ENCODE peak calls at places on chromosome 18, in five cellular contexts. N is upper lobe of right lung, O is left lung, Q is PC-9, F is neuronal stem cell. I is an unnamed sample.

GRCh38 chr18:25787281-25787680 is 303.1 kb downstream of the SS18 start:
- DNase-seq in N (no peak), O (no peak), Q (no peak), F (no peak), I (no peak)

GRCh38 chr18:13620206-13620672 is 106.1 kb downstream of the FAM210A start:
- DNase-seq in N (no peak), O (no peak), Q (no peak), F (no peak), I (no peak)

GRCh38 chr18:42781298-42781815 is 334.1 kb downstream of the RIT2 start:
- DNase-seq in N (no peak), O (no peak), Q (no peak), F (no peak), I (no peak)

GRCh38 chr18:72456802-72457201 is 87.3 kb downstream of the CBLN2 start:
- DNase-seq in N (no peak), O (no peak), Q (no peak), F (no peak), I (no peak)

GRCh38 chr18:8779251-8779650 is 73.9 kb downstream of the MTCL1 start:
- DNase-seq in N (no peak), O (no peak), Q (no peak), F (no peak), I (no peak)

GRCh38 chr18:48539406-48540328 is 836 bp downstream of the CTIF start:
- DNase-seq in N (peak), O (no peak), Q (no peak), F (peak), I (no peak)

GRCh38 chr18:55488473-55488872 is 99.5 kb downstream of the TCF4 start:
- DNase-seq in N (no peak), O (no peak), Q (no peak), F (no peak), I (no peak)

GRCh38 chr18:6376433-6377229 is 38.1 kb downstream of the L3MBTL4 start:
- DNase-seq in N (no peak), O (no peak), Q (no peak), F (no peak), I (no peak)

GRCh38 chr18:36308711-36309435 is 11.4 kb downstream of the FHOD3 start:
- DNase-seq in N (no peak), O (no peak), Q (no peak), F (no peak), I (no peak)

GRCh38 chr18:21575656-21576055 is 24.8 kb downstream of the ESCO1 start:
- DNase-seq in N (no peak), O (no peak), Q (no peak), F (no peak), I (no peak)

GRCh38 chr18:58253871-58254270 is 209.8 kb downstream of the NEDD4L start:
- DNase-seq in N (no peak), O (no peak), Q (peak), F (no peak), I (no peak)
- H3K27ac ChIP-seq in N (no peak), O (no peak), Q (peak), F (no peak), I (no peak)

DNA sequence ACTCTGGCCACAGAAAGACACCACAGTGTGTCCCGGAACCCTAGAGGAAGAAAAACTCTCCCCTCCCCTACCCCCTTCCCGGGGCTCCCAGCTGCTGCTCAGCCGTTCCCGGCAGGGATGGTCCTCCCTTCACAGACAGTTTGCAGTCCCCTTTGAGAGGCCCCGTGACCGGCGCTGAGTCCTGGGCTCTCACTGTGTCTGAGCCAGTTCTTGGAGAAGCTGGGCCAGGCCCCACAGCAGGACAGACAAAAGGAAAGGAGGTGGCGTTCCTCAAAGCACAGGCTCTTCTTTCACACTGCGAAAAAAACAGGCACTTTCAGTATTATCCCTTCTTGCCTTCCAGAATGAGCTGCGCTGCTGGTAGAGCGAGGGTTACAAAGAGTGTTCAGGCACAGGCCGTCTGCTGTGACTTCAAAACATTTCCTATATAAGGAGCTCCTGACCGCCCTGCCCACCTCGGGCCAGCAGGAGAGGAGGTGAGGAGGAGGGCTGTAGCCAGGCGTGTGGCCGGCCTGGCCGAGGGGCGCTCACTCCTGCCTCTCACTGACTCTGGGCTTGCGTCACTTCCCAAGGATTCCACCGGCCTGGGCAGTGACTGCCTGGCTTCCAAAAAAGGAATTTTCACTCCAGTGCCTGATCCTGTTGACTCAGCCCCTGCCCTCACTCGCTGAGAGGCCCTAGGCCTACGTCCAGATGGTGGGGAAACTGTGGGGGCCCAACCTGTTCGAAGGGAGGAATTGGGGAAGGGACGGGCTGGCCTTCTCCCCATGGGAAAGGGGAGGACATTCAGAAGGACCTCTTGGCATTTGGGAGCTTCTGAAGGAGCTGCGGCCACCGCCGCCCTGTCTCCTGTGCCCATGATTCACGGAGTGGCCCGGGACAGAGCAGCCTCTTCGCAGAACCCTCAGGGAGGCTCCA is 24.9 kb downstream of the CIDEA start:
- DNase-seq in N (peak), O (peak), Q (no peak), F (peak), I (no peak)
- H3K27ac ChIP-seq in N (peak), O (peak), Q (no peak), F (peak), I (peak)

DNA sequence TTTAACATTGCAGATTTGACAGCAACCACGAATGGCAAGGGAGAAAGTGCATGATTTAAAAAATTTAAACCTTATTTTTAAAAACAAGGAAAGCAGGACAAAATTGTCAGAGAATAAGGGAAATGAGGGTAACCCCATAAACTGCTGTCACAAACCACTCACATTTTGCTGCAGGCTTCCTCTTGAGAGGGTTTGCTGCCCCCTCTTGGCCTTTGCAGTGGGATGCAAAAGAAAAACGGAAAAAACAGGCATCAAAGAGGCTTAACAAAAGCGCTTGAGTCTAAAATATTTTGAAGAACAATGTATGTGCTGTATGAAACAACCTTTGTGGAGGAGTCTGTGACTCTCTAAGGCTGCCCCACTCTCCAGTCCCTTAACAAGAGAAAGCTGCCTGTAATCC is 91.6 kb downstream of the TMX3 start:
- DNase-seq in N (no peak), O (no peak), Q (peak), F (peak), I (no peak)
- H3K27ac ChIP-seq in N (no peak), O (no peak), Q (no peak), F (no peak), I (no peak)

DNA sequence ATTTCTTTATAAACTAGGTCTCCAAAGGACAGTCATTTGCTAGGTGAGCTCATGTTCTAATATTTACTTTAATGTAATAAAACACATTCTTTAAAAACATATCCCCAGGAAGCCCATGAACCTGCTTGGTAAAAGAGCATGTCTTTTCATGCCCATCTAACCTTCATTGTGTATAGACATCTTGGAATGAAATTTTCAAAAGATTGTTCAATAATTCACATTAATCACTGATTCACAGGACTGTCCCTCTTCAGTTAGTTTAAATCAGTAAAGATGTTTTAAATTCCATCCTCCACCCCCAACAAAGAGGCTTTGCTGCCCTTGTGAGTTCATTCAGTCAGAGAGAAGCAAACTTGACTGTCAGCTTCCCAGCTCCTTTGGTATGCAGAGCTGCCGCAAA is 633.4 kb upstream of the CELF4 start:
- DNase-seq in N (no peak), O (no peak), Q (no peak), F (no peak), I (peak)
- H3K27ac ChIP-seq in N (no peak), O (no peak), Q (no peak), F (no peak), I (no peak)

GRCh38 chr18:4256786-4257417 is 198.2 kb downstream of the DLGAP1 start:
- DNase-seq in N (no peak), O (no peak), Q (no peak), F (no peak), I (no peak)
- H3K27ac ChIP-seq in N (no peak), O (no peak), Q (no peak), F (no peak), I (no peak)

I was measured in epithelial cell of prostate.